ENCODE peak calls at places on chromosomes 12 and 14, in ten cellular contexts. T is HCEC 1CT; B is effector memory CD4-positive, alpha-beta T cell; O is AG04450; L is activated CD8-positive, alpha-beta T cell treated with anti-CD3 and anti-CD28 coated beads, Interleukin-2, amount 10 ng/mL, durations not matched to agents 7 days and 5 days; P is activated CD8-positive, alpha-beta memory T cell treated with anti-CD3 and anti-CD28 coated beads for 1 hour; N is HT1080; J is ELR; I is D341Med; K is stimulated activated CD4-positive, alpha-beta T cell treated with anti-CD3 and anti-CD28 coated beads, Interleukin-15, amount 100 ng/mL, for 1 hour. Q is an unnamed sample.

GRCh38 chr12:24902521-24903304 is 46.2 kb downstream of the BCAT1 start:
- DNase-seq in L (peak), I (no peak), K (no peak), T (no peak), B (no peak), N (no peak), O (no peak), J (peak), P (no peak), Q (no peak)

GRCh38 chr12:64609543-64610091 is 678 bp upstream of the RASSF3 start:
- DNase-seq in L (no peak), N (no peak), P (no peak), T (peak), I (no peak), O (no peak), J (peak), B (no peak), K (no peak), Q (peak)

GRCh38 chr12:132710422-132711168 is at the start of gene PGAM5:
- DNase-seq in O (peak), P (peak), L (peak), T (peak), N (peak), J (peak), I (peak), K (peak), B (peak), Q (peak)

GRCh38 chr12:15546102-15546701 is 223.9 kb downstream of the PTPRO start:
- DNase-seq in I (no peak), L (peak), K (no peak), J (no peak), T (no peak), N (no peak), O (no peak), B (no peak), P (no peak), Q (no peak)

GRCh38 chr14:84006643-84007137 is 1523.3 kb upstream of the FLRT2 start:
- DNase-seq in K (no peak), I (peak), O (no peak), B (no peak), T (no peak), L (no peak), J (peak), N (peak), P (no peak), Q (no peak)

GRCh38 chr12:52741378-52742195 is 35.6 kb downstream of the KRT76 start:
- DNase-seq in I (no peak), T (peak), B (no peak), P (peak), J (peak), O (no peak), N (peak), K (peak), L (peak), Q (peak)

GRCh38 chr12:131085125-131085815 is 131.6 kb downstream of the ADGRD1 start:
- DNase-seq in N (no peak), I (peak), P (no peak), L (no peak), B (no peak), K (no peak), T (no peak), J (no peak), O (no peak), Q (no peak)

GRCh38 chr12:3614806-3615466 is 123.9 kb downstream of the PRMT8 start:
- DNase-seq in J (no peak), I (no peak), B (no peak), K (no peak), N (no peak), L (no peak), O (no peak), T (no peak), P (no peak), Q (no peak)

GRCh38 chr12:72272731-72273498 is 745 bp downstream of the TRHDE start:
- DNase-seq in P (no peak), T (no peak), N (no peak), B (no peak), J (peak), L (no peak), I (peak), O (no peak), K (no peak), Q (peak)

GRCh38 chr14:102503576-102504224 is 5.9 kb downstream of the ANKRD9 start:
- DNase-seq in T (no peak), L (no peak), P (no peak), N (no peak), O (no peak), I (no peak), J (peak), K (no peak), B (no peak), Q (no peak)

GRCh38 chr14:105486974-105487448 is 325 bp downstream of the CRIP1 start:
- DNase-seq in N (no peak), K (peak), T (no peak), L (peak), I (no peak), O (no peak), B (peak), P (no peak), J (no peak), Q (no peak)

GRCh38 chr12:111978545-111978944 is 34.4 kb downstream of the TMEM116 start:
- DNase-seq in T (no peak), P (no peak), J (no peak), I (no peak), B (no peak), L (no peak), K (no peak), N (no peak), O (no peak), Q (no peak)

GRCh38 chr14:95265106-95266094 is 54.3 kb downstream of the CLMN start:
- DNase-seq in P (no peak), K (no peak), L (peak), T (peak), J (peak), I (peak), B (no peak), N (peak), O (peak), Q (peak)

GRCh38 chr12:22543246-22544037 is 900 bp downstream of the C2CD5 start:
- DNase-seq in T (peak), N (peak), O (no peak), L (peak), J (peak), B (peak), K (peak), P (no peak), I (peak), Q (peak)

GRCh38 chr12:76119887-76120286 is 35.4 kb upstream of the NAP1L1 start:
- DNase-seq in K (no peak), I (no peak), L (no peak), T (no peak), P (no peak), J (no peak), N (no peak), B (no peak), O (no peak), Q (no peak)

Q was measured in IMR-90.